ENCODE peak calls at places on chromosomes 12 and 14, in four cellular contexts. F is transverse colon, T is GM12892, D is SK-N-SH. Y is an unnamed sample.

GRCh38 chr12:24708718-24709117 is 240.2 kb downstream of the BCAT1 start:
- DNase-seq in D (no peak), F (no peak), T (no peak), Y (no peak)

GRCh38 chr12:21604245-21605101 is at the start of gene GYS2:
- DNase-seq in F (no peak), D (no peak), T (no peak), Y (peak)

GRCh38 chr12:121334513-121335343 is 17.5 kb downstream of the ANAPC5 start:
- DNase-seq in T (no peak), F (no peak), D (peak), Y (peak)

GRCh38 chr14:96698846-96699543 is 98.2 kb upstream of the VRK1 start:
- DNase-seq in D (no peak), T (peak), F (no peak), Y (no peak)

GRCh38 chr14:69344171-69344570 is 53.9 kb downstream of the ERH start:
- DNase-seq in T (no peak), D (no peak), F (no peak), Y (no peak)

GRCh38 chr12:88206636-88207035 is 64.5 kb downstream of the TMTC3 start:
- DNase-seq in F (no peak), T (no peak), D (no peak), Y (no peak)

GRCh38 chr14:82153689-82154088 is 620.0 kb upstream of the SEL1L start:
- DNase-seq in D (no peak), F (no peak), T (no peak), Y (no peak)

GRCh38 chr12:10739157-10740118 is 16.3 kb upstream of the YBX3 start:
- DNase-seq in D (no peak), T (no peak), F (no peak), Y (no peak)

GRCh38 chr14:68401320-68401719 is 391.5 kb downstream of the ZFP36L1 start:
- DNase-seq in T (no peak), D (no peak), F (no peak), Y (no peak)

GRCh38 chr12:77151030-77151429 is 85.7 kb upstream of the E2F7 start:
- DNase-seq in T (no peak), D (no peak), F (no peak), Y (no peak)

GRCh38 chr14:77064535-77065178 is 33.4 kb upstream of the CIPC start:
- DNase-seq in F (no peak), D (no peak), T (no peak), Y (no peak)

GRCh38 chr14:85417396-85417795 is 112.5 kb upstream of the FLRT2 start:
- DNase-seq in D (no peak), F (no peak), T (no peak), Y (no peak)

GRCh38 chr14:52014601-52015267 is 25.4 kb downstream of the RTRAF start:
- DNase-seq in F (no peak), D (peak), T (no peak), Y (no peak)

GRCh38 chr12:48451372-48451771 is 21.0 kb upstream of the ANP32D start:
- DNase-seq in F (no peak), T (no peak), D (no peak), Y (no peak)

GRCh38 chr12:114018669-114019068 is 52.5 kb upstream of the RBM19 start:
- DNase-seq in D (no peak), T (no peak), F (no peak), Y (no peak)

GRCh38 chr14:92589213-92589852 is 75.8 kb downstream of the RIN3 start:
- DNase-seq in F (no peak), T (no peak), D (no peak), Y (peak)

GRCh38 chr12:29543036-29543435 is 45.5 kb upstream of the OVCH1 start:
- DNase-seq in D (no peak), T (no peak), F (no peak), Y (no peak)

GRCh38 chr12:31989571-31989970 is 30.4 kb downstream of the RESF1 start:
- DNase-seq in D (no peak), F (no peak), T (no peak), Y (no peak)

GRCh38 chr14:101845896-101846295 is 84.4 kb downstream of the PPP2R5C start:
- DNase-seq in T (no peak), D (peak), F (no peak), Y (no peak)

GRCh38 chr14:52023518-52023917 is 34.2 kb downstream of the RTRAF start:
- DNase-seq in F (no peak), T (no peak), D (no peak), Y (no peak)

GRCh38 chr12:75854681-75855309 is 176.8 kb downstream of the PHLDA1 start:
- DNase-seq in F (no peak), T (no peak), D (no peak), Y (no peak)

GRCh38 chr12:132449565-132450390 is 40.2 kb upstream of the FBRSL1 start:
- DNase-seq in T (peak), D (no peak), F (peak), Y (no peak)

GRCh38 chr14:66038214-66038977 is 447.8 kb upstream of the CCDC196 start:
- DNase-seq in D (no peak), F (peak), T (no peak), Y (peak)

GRCh38 chr14:98056946-98057345 is 1215.1 kb downstream of the BCL11B start:
- DNase-seq in T (no peak), D (no peak), F (no peak), Y (no peak)

GRCh38 chr12:69991683-69992297 is 166.8 kb downstream of the MYRFL start:
- DNase-seq in T (no peak), D (peak), F (no peak), Y (no peak)

GRCh38 chr12:132407525-132407924 is 78.1 kb upstream of the GALNT9 start:
- DNase-seq in F (no peak), T (no peak), D (peak), Y (no peak)

GRCh38 chr12:121925361-121925725 is 7.0 kb downstream of the CFAP251 start:
- DNase-seq in T (no peak), F (no peak), D (no peak), Y (no peak)

DNA sequence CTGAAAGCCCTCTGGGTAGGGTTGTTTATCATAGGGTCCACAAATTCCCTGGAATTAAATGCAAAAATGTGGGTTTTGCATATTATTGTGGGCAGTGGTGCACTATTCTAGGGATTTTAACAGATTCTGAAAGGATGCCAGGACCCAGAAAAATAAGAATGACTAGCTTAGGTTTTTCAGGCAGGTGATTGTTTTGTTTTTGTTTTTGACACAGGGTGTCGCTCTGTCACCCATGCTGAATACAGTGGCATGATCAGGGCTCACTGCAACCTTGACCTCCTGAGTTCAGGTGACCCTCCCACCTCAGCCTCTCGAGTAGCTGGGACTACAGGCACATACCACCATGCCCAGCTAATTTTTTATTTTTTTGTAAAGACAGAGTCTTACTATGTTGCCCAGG is 19.2 kb downstream of the GALNT6 start:
- DNase-seq in T (no peak), F (no peak), D (no peak), Y (no peak)
- TF ChIP-seq POLR2AphosphoS5 in T (no peak), F (no peak), D (no peak), Y (no peak)

DNA sequence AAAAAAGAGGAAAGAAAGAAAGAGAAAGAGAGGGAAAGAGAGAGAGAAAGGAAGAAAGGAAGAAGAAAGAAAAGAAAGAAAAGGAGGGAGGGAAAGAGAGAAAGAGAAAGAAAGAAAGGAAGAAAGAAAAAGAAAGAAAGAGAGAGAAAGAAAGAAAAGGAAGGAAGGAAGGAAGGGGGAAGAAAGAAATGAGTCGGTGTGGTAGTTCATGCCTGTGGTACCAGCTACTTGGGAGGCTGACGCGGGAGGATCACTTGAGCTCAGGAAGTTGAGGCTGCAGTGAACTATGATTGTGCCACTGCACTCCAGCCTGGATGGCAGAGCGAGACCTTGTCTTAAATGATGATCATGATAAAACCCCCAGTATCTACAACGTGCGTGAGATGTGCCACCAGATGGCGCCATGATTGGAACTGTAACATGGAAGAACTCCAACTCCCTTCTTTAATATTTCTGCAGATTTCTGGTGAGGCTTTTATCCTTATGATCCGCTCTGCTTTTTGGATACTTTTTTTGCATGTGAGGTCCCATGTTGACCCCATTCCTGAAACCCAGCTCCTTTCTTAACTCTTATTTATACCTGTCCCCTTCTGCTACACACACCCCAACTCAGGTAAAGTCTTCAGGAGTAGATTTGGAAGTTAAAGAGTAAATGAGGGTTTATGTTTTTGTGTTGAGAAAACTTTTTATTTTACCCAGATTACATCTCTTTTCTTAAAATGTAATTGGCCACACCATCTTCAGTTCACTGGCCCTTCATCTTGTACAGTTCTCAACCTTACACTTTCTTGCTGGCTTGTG is 25.6 kb downstream of the RNASE10 start:
- DNase-seq in D (peak), F (peak), T (no peak), Y (peak)
- TF ChIP-seq POLR2AphosphoS5 in D (no peak), F (no peak), T (no peak), Y (no peak)

GRCh38 chr12:103839893-103840292 is 1.1 kb downstream of the NT5DC3 start:
- DNase-seq in F (no peak), D (no peak), T (no peak), Y (no peak)
- TF ChIP-seq POLR2AphosphoS5 in F (no peak), D (no peak), T (no peak), Y (no peak)

DNA sequence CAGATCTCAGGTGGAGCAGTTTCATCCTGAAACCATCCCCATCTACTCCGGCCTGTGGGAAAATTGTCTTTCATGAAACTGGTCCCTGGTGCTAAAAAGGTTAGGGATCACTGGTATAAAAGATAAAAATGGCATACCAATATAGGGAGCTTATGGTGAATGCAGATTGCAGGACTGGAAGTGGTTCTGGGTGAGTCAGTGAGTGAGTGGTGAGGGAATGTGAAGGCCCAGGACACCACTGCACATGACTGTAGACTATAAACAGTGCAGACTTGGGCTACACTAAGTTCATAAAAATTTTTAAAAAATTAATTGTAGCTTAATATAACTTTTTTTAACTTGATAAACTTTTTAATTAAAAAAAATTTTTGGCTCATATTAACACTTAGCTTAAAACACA is 67.0 kb upstream of the RD3L start:
- DNase-seq in F (no peak), T (no peak), D (no peak), Y (no peak)
- TF ChIP-seq POLR2AphosphoS5 in F (no peak), T (no peak), D (no peak), Y (no peak)

DNA sequence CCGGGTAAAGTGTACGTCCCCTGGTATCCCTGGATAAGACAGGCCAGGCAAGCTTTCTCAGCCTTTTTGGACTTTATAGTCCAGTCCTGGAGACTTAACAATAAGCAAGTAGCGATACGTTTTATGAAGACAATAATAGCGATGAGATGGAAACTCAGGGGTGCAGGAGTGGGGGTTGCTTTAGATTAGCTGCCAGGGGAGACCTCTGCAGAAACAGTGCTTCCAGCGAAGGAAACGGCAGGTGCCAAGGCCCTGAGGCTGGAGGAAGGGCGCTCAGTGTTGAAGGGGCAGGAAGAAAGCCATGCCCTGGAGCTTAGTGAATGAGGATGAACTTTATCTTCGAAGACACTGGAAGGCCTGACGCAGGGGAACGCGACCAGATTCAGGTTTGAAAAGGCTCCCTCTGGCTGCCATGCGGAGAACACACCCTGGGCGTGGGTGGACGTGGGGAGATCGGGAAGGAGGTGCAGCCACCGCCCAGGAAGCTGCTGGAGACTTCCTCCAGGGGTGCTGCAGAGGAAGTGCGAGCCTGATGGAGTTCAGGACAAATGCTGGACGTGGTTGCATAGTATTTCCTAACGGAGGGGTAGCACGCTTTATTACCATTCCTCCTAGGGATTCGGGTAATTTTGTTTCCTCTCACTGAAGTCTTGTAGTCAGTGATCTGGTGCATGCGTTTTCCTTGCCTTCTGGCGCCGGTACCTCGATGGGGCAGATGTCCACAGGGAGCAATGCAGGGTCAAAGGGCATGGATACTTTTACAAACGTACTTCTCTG is 26.1 kb upstream of the UBC start:
- DNase-seq in F (peak), T (no peak), D (peak), Y (peak)
- TF ChIP-seq POLR2AphosphoS5 in F (peak), T (peak), D (peak), Y (no peak)

DNA sequence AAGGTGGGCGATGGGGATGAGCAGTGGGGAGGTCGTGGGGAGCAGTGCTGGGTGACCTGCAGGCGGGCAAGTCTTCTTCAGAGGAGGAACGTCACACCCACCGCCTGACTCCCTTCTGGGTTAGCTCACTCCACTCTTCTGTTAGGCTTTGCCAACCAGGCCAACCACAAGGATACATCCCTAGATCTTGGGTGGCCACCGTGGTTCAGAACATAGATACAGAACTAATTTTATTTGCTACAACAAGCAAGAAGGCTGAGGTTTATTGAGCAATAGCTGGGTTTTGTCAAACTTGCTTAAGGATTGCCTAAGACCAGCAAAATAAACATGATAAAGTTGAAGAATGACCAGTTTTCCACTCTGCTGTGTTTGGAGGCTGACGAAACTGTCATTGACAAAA is 109.4 kb downstream of the DACT1 start:
- DNase-seq in T (no peak), F (peak), D (no peak), Y (no peak)
- TF ChIP-seq POLR2AphosphoS5 in T (no peak), F (peak), D (no peak), Y (no peak)

GRCh38 chr12:6091786-6092566 is 32.5 kb downstream of the VWF start:
- DNase-seq in F (no peak), T (no peak), D (no peak), Y (no peak)

GRCh38 chr12:6095269-6095668 is 29.2 kb downstream of the VWF start:
- DNase-seq in D (no peak), F (no peak), T (no peak), Y (no peak)

GRCh38 chr12:6093764-6094163 is 30.7 kb downstream of the VWF start:
- DNase-seq in T (no peak), F (no peak), D (no peak), Y (no peak)

GRCh38 chr12:6090786-6091185 is 33.7 kb downstream of the VWF start:
- DNase-seq in T (no peak), F (peak), D (no peak), Y (no peak)

DNA sequence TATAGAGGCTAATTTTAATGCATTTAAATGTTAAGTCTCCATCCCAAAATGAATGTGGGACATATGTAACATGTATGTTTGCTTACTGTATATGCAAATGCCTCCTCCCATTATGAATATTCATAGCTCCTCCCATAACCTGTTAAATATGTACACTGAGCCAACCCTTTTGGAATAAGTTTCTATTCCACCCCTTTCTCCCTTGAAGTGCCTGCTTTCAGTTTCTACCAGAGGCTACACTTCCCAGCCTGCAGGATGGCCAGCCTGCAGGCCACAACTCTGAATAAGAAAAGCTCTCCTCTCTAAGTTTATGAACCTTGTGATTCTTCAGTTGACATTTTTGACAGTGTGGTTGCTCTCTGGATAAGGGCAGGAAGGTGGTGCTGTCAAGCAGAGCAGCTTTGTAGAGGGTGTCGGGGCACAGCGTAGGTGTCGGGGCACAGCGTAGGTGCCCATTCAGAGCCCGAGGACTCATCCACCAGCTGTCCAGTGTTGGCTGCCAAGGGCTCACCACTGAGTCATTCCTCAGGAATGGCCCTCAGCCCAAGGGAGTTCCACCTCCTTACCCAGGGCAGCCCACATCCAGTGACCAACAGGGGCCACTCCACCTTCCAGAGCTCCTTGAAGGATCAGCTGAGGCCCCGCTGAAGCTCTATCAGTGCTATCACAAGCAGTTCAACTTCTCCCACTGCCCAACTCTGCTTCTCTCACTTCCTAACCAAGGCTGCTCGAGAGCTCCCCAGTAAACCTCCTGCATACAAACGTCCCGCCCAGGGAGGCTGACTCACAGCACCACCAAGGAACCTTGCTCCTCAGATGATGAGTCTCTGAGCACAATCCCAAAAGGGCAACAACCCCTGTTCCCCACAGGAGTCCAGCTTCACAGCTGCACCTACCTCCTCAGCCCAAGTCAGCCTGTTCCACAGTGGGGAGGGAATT is 31.4 kb downstream of the VWF start:
- DNase-seq in F (peak), D (no peak), T (no peak), Y (no peak)
- TF ChIP-seq POLR2AphosphoS5 in F (peak), D (peak), T (no peak), Y (no peak)

GRCh38 chr12:53591301-53592206 is 34.6 kb downstream of the ATF7 start:
- DNase-seq in D (no peak), F (no peak), T (no peak), Y (no peak)
- TF ChIP-seq POLR2AphosphoS5 in D (no peak), F (no peak), T (no peak), Y (no peak)

DNA sequence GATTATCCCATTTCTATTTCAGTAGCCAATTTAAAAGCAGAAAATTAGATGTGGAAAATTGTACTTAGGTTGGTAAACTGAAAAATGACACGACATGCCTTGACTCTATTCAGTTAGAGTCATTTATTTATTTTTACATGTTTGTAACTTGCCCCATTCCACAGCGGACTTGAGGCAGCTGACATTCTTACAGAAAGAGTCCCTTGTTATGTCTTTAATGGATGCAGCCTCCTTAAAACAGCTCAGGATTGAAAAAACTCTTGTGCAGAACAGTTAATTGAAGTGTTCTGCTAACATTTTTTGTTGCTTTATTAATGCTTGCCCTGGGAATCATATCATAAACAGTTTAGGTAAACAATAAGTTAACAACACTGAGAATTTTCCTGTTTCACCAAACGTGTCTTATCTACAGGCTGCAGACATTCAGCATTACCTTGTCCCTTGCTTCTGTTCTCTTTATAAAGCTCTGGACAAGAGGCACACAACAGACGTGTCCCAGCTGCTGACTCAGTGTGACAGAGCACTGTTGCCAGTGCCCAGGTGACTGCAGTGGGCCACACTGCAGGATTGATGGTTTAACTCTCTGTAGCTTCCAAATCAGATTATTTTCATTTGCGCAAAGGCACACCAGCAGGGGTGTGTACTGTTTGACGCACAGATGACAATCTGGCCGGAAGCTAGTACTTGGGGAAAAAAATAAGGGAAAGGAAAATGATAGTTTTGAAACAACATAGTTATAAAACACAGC is 101.6 kb downstream of the PELI2 start:
- DNase-seq in F (no peak), T (no peak), D (no peak), Y (no peak)
- TF ChIP-seq POLR2AphosphoS5 in F (no peak), T (no peak), D (no peak), Y (no peak)